ENCODE peak calls at places on chromosomes 4 and X, in six cellular contexts. F, X, O, V, A and G are unnamed samples.

GRCh38 chr4:128827280-128827679 is 17.8 kb downstream of the JADE1 start:
- DNase-seq in X (no peak), O (no peak), V (no peak), A (no peak), F (no peak), G (no peak)

GRCh38 chr4:7458066-7458425 is 23.3 kb upstream of the PSAPL1 start:
- DNase-seq in V (no peak), O (no peak), X (no peak), A (no peak), F (no peak), G (no peak)

GRCh38 chr4:111778543-111778942 is 366.7 kb upstream of the FAM241A start:
- DNase-seq in A (no peak), V (no peak), F (no peak), X (no peak), O (peak; percentile 15), G (peak; percentile 43)

GRCh38 chr4:27787195-27787594 is 926.6 kb downstream of the STIM2 start:
- DNase-seq in A (no peak), V (no peak), X (no peak), O (peak; percentile 6), F (no peak), G (no peak)

GRCh38 chr4:67052981-67053380 is 492.3 kb downstream of the CENPC start:
- DNase-seq in A (no peak), V (no peak), F (no peak), O (no peak), X (no peak), G (peak; percentile 77)

GRCh38 chr4:19382993-19383392 is 868.7 kb upstream of the SLIT2 start:
- DNase-seq in F (no peak), O (no peak), X (no peak), A (no peak), V (no peak), G (peak; percentile 2)

GRCh38 chr4:11904117-11904535 is 475.4 kb upstream of the HS3ST1 start:
- DNase-seq in V (no peak), F (no peak), O (no peak), A (no peak), X (no peak), G (no peak)

GRCh38 chrX:37652053-37652452 is 33.5 kb upstream of the XK start:
- DNase-seq in F (no peak), A (no peak), V (no peak), X (no peak), O (no peak), G (no peak)

GRCh38 chrX:19585370-19586082 is 70.2 kb upstream of the MAP3K15 start:
- DNase-seq in A (no peak), X (no peak), O (no peak), V (no peak), F (no peak), G (no peak)

GRCh38 chr4:158036998-158037397 is 135.8 kb downstream of the GASK1B start:
- DNase-seq in A (no peak), V (no peak), F (no peak), O (no peak), X (no peak), G (no peak)

GRCh38 chr4:1403177-1403583 is 3.1 kb downstream of the NKX1-1 start:
- DNase-seq in V (no peak), F (peak; percentile 3), O (no peak), X (peak; percentile 39), A (peak; percentile 41), G (no peak)

GRCh38 chr4:38194202-38194601 is 234.0 kb downstream of the PTTG2 start:
- DNase-seq in A (no peak), F (no peak), V (no peak), O (no peak), X (no peak), G (no peak)

GRCh38 chrX:9940397-9940796 is 26.8 kb upstream of the CLDN34 start:
- DNase-seq in O (no peak), F (no peak), A (no peak), V (no peak), X (no peak), G (no peak)

GRCh38 chrX:110748256-110748811 is 47.3 kb downstream of the CHRDL1 start:
- DNase-seq in O (no peak), V (no peak), F (no peak), X (no peak), A (no peak), G (no peak)

GRCh38 chr4:143358923-143359694 is 22.4 kb downstream of the GAB1 start:
- DNase-seq in X (no peak), F (peak; percentile 80), O (no peak), A (no peak), V (no peak), G (peak; percentile 96)

GRCh38 chr4:134200811-134201215 is 776 bp downstream of the PABPC4L start:
- DNase-seq in X (no peak), A (peak; percentile 55), O (no peak), F (no peak), V (no peak), G (no peak)

GRCh38 chrX:37348237-37349130 is 680 bp upstream of the PRRG1 start:
- DNase-seq in F (peak; percentile 18), A (no peak), V (no peak), X (no peak), O (no peak), G (no peak)

GRCh38 chr4:118154643-118155042 is 120.4 kb downstream of the NDST3 start:
- DNase-seq in O (no peak), X (no peak), V (no peak), A (no peak), F (no peak), G (no peak)

GRCh38 chr4:150046728-150047217 is 31.5 kb upstream of the DCLK2 start:
- DNase-seq in O (no peak), F (no peak), X (no peak), V (no peak), A (no peak), G (no peak)

GRCh38 chrX:68994135-68994882 is 165.5 kb downstream of the EFNB1 start:
- DNase-seq in X (no peak), F (no peak), V (no peak), A (no peak), O (no peak), G (no peak)

GRCh38 chr4:150234246-150234645 is 156.0 kb downstream of the DCLK2 start:
- DNase-seq in O (no peak), F (no peak), A (no peak), V (no peak), X (no peak), G (no peak)

GRCh38 chr4:96150501-96150900 is 310.6 kb downstream of the PDHA2 start:
- DNase-seq in F (no peak), X (no peak), A (no peak), V (no peak), O (no peak), G (peak; percentile 2)
- H3K4me3 ChIP-seq in F (no peak overlapping the region), X (no peak overlapping the region), A (no peak overlapping the region), V (no peak overlapping the region), O (no peak overlapping the region), G (no peak overlapping the region)

GRCh38 chr4:101322743-101323142 is 24.6 kb downstream of the PPP3CA start:
- DNase-seq in A (no peak), O (no peak), F (no peak), V (no peak), X (no peak), G (no peak)

GRCh38 chr4:101326586-101326985 is 20.7 kb downstream of the PPP3CA start:
- DNase-seq in O (no peak), X (no peak), F (no peak), V (no peak), A (no peak), G (no peak)

GRCh38 chr4:101315786-101316185 is 31.5 kb downstream of the PPP3CA start:
- DNase-seq in F (no peak), A (no peak), O (no peak), V (no peak), X (no peak), G (no peak)

DNA sequence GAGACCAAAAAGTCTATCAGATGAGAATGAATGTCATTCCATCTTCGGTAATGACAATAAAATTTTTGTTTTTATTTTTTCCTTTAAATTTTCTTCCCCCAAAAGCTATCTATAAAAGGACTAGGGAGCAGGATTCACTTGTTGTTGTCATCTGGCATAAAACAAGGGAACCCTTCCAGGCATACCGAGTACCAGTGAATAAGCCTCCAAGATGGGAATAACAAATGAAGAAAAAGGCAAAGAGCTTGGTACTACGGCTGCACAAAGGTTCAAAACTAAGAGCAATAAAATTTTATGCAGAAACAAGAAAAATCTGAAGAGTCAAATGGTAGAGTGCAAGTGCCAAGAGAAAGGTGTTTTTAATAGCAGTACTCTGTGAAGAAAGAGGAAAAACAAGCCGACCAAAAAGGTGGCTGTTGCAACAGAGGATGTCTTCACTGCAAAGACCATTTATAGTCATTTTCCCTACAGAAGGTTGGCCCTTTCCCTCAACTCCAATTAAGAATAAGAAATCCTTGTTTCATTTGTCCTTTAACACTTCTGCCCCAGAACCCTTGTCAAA is 25.8 kb downstream of the PPP3CA start:
- DNase-seq in X (no peak), F (no peak), A (no peak), O (no peak), V (no peak), G (no peak)
- H3K4me1 ChIP-seq in X (peaks cover 9% of the 10 kb centered on the region), F (no peaks in the 10 kb centered on the region), A (peaks cover 31% of the 10 kb centered on the region), O (no peaks in the 10 kb centered on the region), V (peaks cover 10% of the 10 kb centered on the region), G (peaks cover 60% of the 10 kb centered on the region)

DNA sequence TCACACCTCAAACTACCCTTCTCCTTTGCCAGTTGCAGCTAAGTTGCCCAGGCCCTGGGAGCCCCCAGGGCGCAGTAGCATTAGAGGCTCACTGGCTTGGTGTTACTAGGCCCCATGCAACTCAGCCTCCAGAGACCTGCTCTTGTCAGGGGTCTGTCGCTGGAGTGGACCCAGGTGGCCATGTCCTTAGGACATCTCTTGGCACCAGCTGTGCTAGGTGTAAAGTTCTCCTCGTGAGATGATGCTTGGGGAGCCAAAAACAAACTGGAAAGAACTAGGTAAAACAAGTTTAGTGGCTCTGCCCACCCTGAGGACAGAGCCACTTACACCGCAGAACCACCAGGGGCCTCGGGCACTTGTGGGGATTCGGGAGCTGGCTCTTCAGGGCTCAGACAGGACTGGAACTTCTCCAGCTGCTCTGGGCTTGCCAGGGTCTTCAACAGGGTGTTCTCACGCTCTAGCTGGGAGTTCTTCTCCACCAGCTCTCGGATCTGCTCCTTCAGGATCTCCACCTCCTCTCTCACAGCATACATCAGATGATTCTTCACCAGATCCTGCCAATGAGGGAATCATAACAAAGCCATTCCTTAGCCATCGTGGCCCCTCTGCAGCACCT is 61.3 kb downstream of the TSC22D3 start:
- DNase-seq in F (no peak), O (no peak), A (no peak), X (no peak), V (no peak), G (no peak)
- TF ChIP-seq CTCF in F (no peak), O (no peak), A (peak; percentile 11), X (no peak), V (no peak), G (no peak)

DNA sequence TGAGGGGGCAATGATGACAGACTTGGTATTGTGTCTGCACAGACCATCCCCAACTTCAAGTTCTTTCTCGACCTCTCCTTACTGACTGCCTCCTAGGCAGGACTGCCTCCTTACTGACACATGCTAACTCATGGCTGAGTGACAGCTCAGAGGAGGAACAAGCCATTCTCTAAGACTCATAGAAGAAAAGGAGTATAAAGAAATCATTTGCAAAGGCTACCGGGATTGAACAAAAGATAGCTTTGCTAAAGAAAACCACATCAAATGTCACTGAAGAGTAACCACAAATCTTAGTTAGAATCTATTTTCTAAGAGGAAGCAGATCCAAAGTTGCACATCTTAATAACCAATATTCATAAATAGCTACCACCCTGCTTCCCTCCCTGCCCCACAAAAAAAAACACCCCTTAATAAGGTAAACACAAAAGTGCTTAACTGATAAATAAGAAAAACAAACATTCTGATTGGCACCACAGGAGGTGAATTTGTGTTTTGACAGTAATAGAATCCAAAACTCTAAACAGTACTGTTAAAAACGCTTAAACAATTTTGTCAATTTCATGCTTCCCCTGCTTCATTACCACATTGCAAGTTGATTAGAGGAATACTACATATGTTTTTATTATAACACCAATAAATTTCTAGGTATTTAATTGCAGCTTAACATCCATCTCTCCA is 160.2 kb downstream of the HNRNPD start:
- DNase-seq in A (no peak), O (no peak), F (no peak), X (no peak), V (no peak), G (no peak)
- H3K4me3 ChIP-seq in A (no peak overlapping the region), O (no peak overlapping the region), F (no peak overlapping the region), X (no peak overlapping the region), V (no peak overlapping the region), G (no peak overlapping the region)